ENCODE peak calls at places on chromosome 11, in eight cellular contexts. L, A, I, S, Q, F, C and Y are unnamed samples.

GRCh38 chr11:85634747-85635146 is 6.4 kb downstream of the TMEM126B start:
- DNase-seq in Q (no peak), L (no peak), I (no peak), C (no peak), A (no peak), S (no peak), F (no peak), Y (no peak)

GRCh38 chr11:68632802-68633201 is 51.5 kb upstream of the GAL start:
- DNase-seq in A (no peak), C (peak), S (peak), Q (peak), F (peak), L (no peak), I (no peak), Y (peak)

GRCh38 chr11:5564259-5565019 is 16.1 kb upstream of the OR52H1 start:
- DNase-seq in Q (peak), A (no peak), S (no peak), C (no peak), L (no peak), I (no peak), F (no peak), Y (no peak)

GRCh38 chr11:45665206-45665932 is at the start of gene CHST1:
- DNase-seq in F (no peak), Q (no peak), C (peak), A (no peak), L (peak), I (no peak), S (peak), Y (no peak)

GRCh38 chr11:86047275-86047991 is 21.5 kb downstream of the PICALM start:
- DNase-seq in Q (peak), L (no peak), I (no peak), F (peak), S (no peak), A (peak), C (no peak), Y (no peak)

GRCh38 chr11:6531267-6531752 is 34.2 kb downstream of the DNHD1 start:
- DNase-seq in S (peak), F (no peak), A (no peak), L (no peak), C (no peak), Q (peak), I (no peak), Y (no peak)

GRCh38 chr11:131609921-131610320 is 239.5 kb downstream of the NTM start:
- DNase-seq in S (no peak), A (no peak), L (no peak), C (no peak), Q (peak), I (no peak), F (no peak), Y (no peak)

GRCh38 chr11:73308963-73309960 is 1.2 kb downstream of the ARHGEF17 start:
- DNase-seq in A (no peak), C (no peak), S (peak), L (peak), Q (peak), F (peak), I (no peak), Y (no peak)

GRCh38 chr11:72743321-72744221 is 8.6 kb downstream of the ARAP1 start:
- DNase-seq in I (no peak), F (no peak), A (peak), S (no peak), L (no peak), Q (no peak), C (no peak), Y (no peak)

GRCh38 chr11:74926304-74927030 is 22.4 kb downstream of the XRRA1 start:
- DNase-seq in Q (peak), S (no peak), I (no peak), A (no peak), L (no peak), F (peak), C (peak), Y (no peak)

GRCh38 chr11:64334764-64335741 is 5.0 kb upstream of the CCDC88B start:
- DNase-seq in Q (peak), A (peak), I (no peak), L (peak), S (peak), C (peak), F (peak), Y (no peak)

GRCh38 chr11:124892750-124893454 is 4.8 kb downstream of the ROBO4 start:
- DNase-seq in F (no peak), Q (no peak), C (no peak), I (no peak), L (no peak), A (no peak), S (no peak), Y (no peak)

GRCh38 chr11:64720167-64720566 is 2.8 kb downstream of the NRXN2 start:
- DNase-seq in Q (no peak), F (no peak), S (no peak), A (no peak), C (no peak), I (no peak), L (no peak), Y (no peak)

GRCh38 chr11:86063536-86063935 is 5.3 kb downstream of the PICALM start:
- DNase-seq in A (no peak), I (no peak), Q (peak), L (no peak), C (no peak), S (no peak), F (no peak), Y (no peak)

GRCh38 chr11:72072348-72072747 is 8.0 kb downstream of the NUMA1 start:
- DNase-seq in I (no peak), C (no peak), F (peak), A (no peak), L (no peak), Q (peak), S (peak), Y (no peak)

GRCh38 chr11:94049351-94049750 is 28.2 kb downstream of the HEPHL1 start:
- DNase-seq in C (no peak), Q (no peak), A (no peak), I (no peak), F (no peak), S (peak), L (no peak), Y (no peak)

GRCh38 chr11:8338138-8338537 is 74.5 kb upstream of the LMO1 start:
- DNase-seq in F (no peak), C (peak), Q (peak), L (no peak), A (no peak), S (peak), I (no peak), Y (no peak)

GRCh38 chr11:35036642-35037041 is 102.3 kb upstream of the CD44 start:
- DNase-seq in L (no peak), I (no peak), F (no peak), A (peak), C (peak), S (no peak), Q (no peak), Y (no peak)

GRCh38 chr11:124897681-124898680 is at the start of gene ROBO4:
- DNase-seq in S (no peak), F (peak), A (no peak), L (no peak), C (no peak), Q (peak), I (no peak), Y (no peak)

GRCh38 chr11:65355776-65356393 is 1.3 kb downstream of the TIGD3 start:
- DNase-seq in I (no peak), S (no peak), Q (peak), A (no peak), L (no peak), F (no peak), C (no peak), Y (no peak)

GRCh38 chr11:2268911-2269600 is 1.3 kb downstream of the ASCL2 start:
- DNase-seq in Q (no peak), A (peak), C (peak), L (peak), F (no peak), I (no peak), S (peak), Y (peak)

GRCh38 chr11:18243783-18244362 is 4.6 kb downstream of the SAA2 start:
- DNase-seq in L (peak), C (peak), I (no peak), F (peak), Q (peak), A (peak), S (peak), Y (peak)

GRCh38 chr11:67261942-67262681 is 4.2 kb upstream of the GRK2 start:
- DNase-seq in C (no peak), F (no peak), Q (no peak), A (no peak), I (no peak), S (no peak), L (no peak), Y (no peak)

GRCh38 chr11:132140056-132140455 is 769.6 kb downstream of the NTM start:
- DNase-seq in A (no peak), F (no peak), L (no peak), I (no peak), Q (no peak), C (no peak), S (no peak), Y (no peak)

GRCh38 chr11:90947930-90948329 is 725.1 kb upstream of the CHORDC1 start:
- DNase-seq in F (no peak), S (no peak), L (no peak), C (no peak), A (no peak), I (no peak), Q (no peak), Y (no peak)